ENCODE peak calls at places on chromosomes 16 and 17, in six cellular contexts. L, C, M, Z, K and I are unnamed samples.

GRCh38 chr16:77775911-77776909 is 12.2 kb upstream of the VAT1L start:
- DNase-seq in L (no peak), C (peak), M (no peak), Z (no peak), K (no peak), I (no peak)

GRCh38 chr17:46742539-46743270 is 75.8 kb downstream of the WNT3 start:
- DNase-seq in L (peak), C (peak), M (no peak), Z (no peak), K (no peak), I (no peak)

GRCh38 chr17:73786286-73786743 is 142.1 kb upstream of the SDK2 start:
- DNase-seq in L (no peak), C (no peak), M (peak), Z (no peak), K (peak), I (peak)

GRCh38 chr16:11696266-11697012 is 28.2 kb downstream of the SNN start:
- DNase-seq in L (no peak), C (no peak), M (no peak), Z (no peak), K (no peak), I (no peak)

GRCh38 chr17:51819341-51819740 is 339.2 kb downstream of the CA10 start:
- DNase-seq in L (no peak), C (no peak), M (no peak), Z (no peak), K (no peak), I (no peak)

GRCh38 chr16:57406881-57407280 is 2.3 kb downstream of the CCL17 start:
- DNase-seq in L (no peak), C (no peak), M (no peak), Z (no peak), K (no peak), I (no peak)

GRCh38 chr17:77728022-77728671 is 230.4 kb upstream of the TNRC6C start:
- DNase-seq in L (no peak), C (peak), M (no peak), Z (peak), K (peak), I (no peak)

GRCh38 chr16:23317266-23317661 is 15.2 kb downstream of the SCNN1B start:
- DNase-seq in L (no peak), C (no peak), M (no peak), Z (no peak), K (no peak), I (no peak)

GRCh38 chr16:47136101-47136820 is 7.5 kb downstream of the NETO2 start:
- DNase-seq in L (peak), C (peak), M (no peak), Z (no peak), K (no peak), I (no peak)

GRCh38 chr17:19329839-19330238 is 32.7 kb downstream of the B9D1 start:
- DNase-seq in L (no peak), C (no peak), M (no peak), Z (no peak), K (no peak), I (no peak)

GRCh38 chr17:64130559-64131001 is 636 bp upstream of the ERN1 start:
- DNase-seq in L (no peak), C (peak), M (no peak), Z (peak), K (no peak), I (no peak)

GRCh38 chr16:68452176-68452575 is 3.9 kb upstream of the SMPD3 start:
- DNase-seq in L (peak), C (peak), M (no peak), Z (no peak), K (no peak), I (no peak)

GRCh38 chr16:17273142-17273561 is 197.6 kb downstream of the XYLT1 start:
- DNase-seq in L (peak), C (peak), M (no peak), Z (no peak), K (no peak), I (no peak)

GRCh38 chr16:84582958-84583516 is 34.8 kb downstream of the COTL1 start:
- DNase-seq in L (peak), C (peak), M (no peak), Z (peak), K (peak), I (no peak)

GRCh38 chr16:27318399-27319256 is 4.9 kb downstream of the IL4R start:
- DNase-seq in L (no peak), C (no peak), M (peak), Z (peak), K (no peak), I (no peak)

GRCh38 chr16:31421587-31421986 is 6.6 kb downstream of the COX6A2 start:
- DNase-seq in L (no peak), C (no peak), M (no peak), Z (no peak), K (no peak), I (no peak)

GRCh38 chr17:47957591-47958490 is at the start of gene PRR15L:
- DNase-seq in L (no peak), C (no peak), M (peak), Z (no peak), K (peak), I (peak)